ENCODE peak calls at places on chromosomes 1 and 21, in five cellular contexts. A is EL; J is CD8-positive, alpha-beta memory T cell; P is CD4-positive, CD25-positive, alpha-beta regulatory T cell; G is heart left ventricle. B is an unnamed sample.

GRCh38 chr1:41475859-41476567 is 8.5 kb downstream of the EDN2 start:
- DNase-seq in A (peak; percentile 50), J (no peak), P (no peak), G (no peak), B (peak; percentile 62)

GRCh38 chr21:20737227-20737626 is 261.0 kb upstream of the NCAM2 start:
- DNase-seq in A (no peak), J (no peak), P (no peak), G (no peak), B (no peak)

GRCh38 chr1:212368073-212368484 is 46.6 kb downstream of the PACC1 start:
- DNase-seq in A (peak; percentile 77), J (peak; percentile 64), P (peak; percentile 25), G (no peak), B (peak; percentile 86)

GRCh38 chr1:44501022-44501910 is 96.2 kb downstream of the RNF220 start:
- DNase-seq in A (no peak), J (no peak), P (no peak), G (peak; percentile 69), B (no peak)

GRCh38 chr1:179017383-179018326 is 8.0 kb upstream of the FAM20B start:
- DNase-seq in A (peak; percentile 47), J (no peak), P (no peak), G (no peak), B (peak; percentile 61)

GRCh38 chr1:86395771-86396502 is at the start of gene ODF2L:
- DNase-seq in A (peak; percentile 85), J (peak; percentile 93), P (peak; percentile 83), G (peak; percentile 95), B (peak; percentile 77)

GRCh38 chr1:67190942-67191341 is 24.7 kb downstream of the IL23R start:
- DNase-seq in A (no peak), J (no peak), P (no peak), G (no peak), B (no peak)

GRCh38 chr21:15617968-15618367 is 111.8 kb upstream of the USP25 start:
- DNase-seq in A (peak; percentile 86), J (no peak), P (no peak), G (no peak), B (peak; percentile 67)

GRCh38 chr1:21261551-21262281 is 28.5 kb downstream of the ECE1 start:
- DNase-seq in A (peak; percentile 97), J (no peak), P (no peak), G (peak; percentile 80), B (peak; percentile 94)

GRCh38 chr1:67685558-67686271 is 714 bp downstream of the GADD45A start:
- DNase-seq in A (peak; percentile 52), J (peak; percentile 75), P (peak; percentile 55), G (peak; percentile 80), B (peak; percentile 54)

GRCh38 chr1:21896652-21897532 is 40.2 kb downstream of the HSPG2 start:
- DNase-seq in A (no peak), J (no peak), P (no peak), G (peak; percentile 89), B (no peak)

GRCh38 chr1:11485191-11485590 is 6.2 kb downstream of the DISP3 start:
- DNase-seq in A (no peak), J (no peak), P (no peak), G (no peak), B (no peak)

GRCh38 chr1:21944261-21945074 is 7.4 kb upstream of the HSPG2 start:
- DNase-seq in A (no peak), J (no peak), P (no peak), G (no peak), B (no peak)

GRCh38 chr1:192959657-192960186 is 99.4 kb downstream of the UCHL5 start:
- DNase-seq in A (no peak), J (no peak), P (no peak), G (no peak), B (no peak)

GRCh38 chr1:109163549-109163948 is 49.6 kb downstream of the ELAPOR1 start:
- DNase-seq in A (no peak), J (no peak), P (no peak), G (no peak), B (no peak)

GRCh38 chr21:43297411-43297981 is 128.7 kb downstream of the CRYAA start:
- DNase-seq in A (no peak), J (peak; percentile 17), P (no peak), G (peak; percentile 59), B (no peak)

GRCh38 chr1:20725189-20726106 is 7.1 kb downstream of the SH2D5 start:
- DNase-seq in A (peak; percentile 67), J (peak; percentile 39), P (no peak), G (no peak), B (peak; percentile 89)

GRCh38 chr21:26684866-26685265 is 111.8 kb upstream of the CYYR1 start:
- DNase-seq in A (no peak), J (no peak), P (no peak), G (no peak), B (no peak)

GRCh38 chr1:192993426-192994085 is 65.6 kb downstream of the UCHL5 start:
- DNase-seq in A (no peak), J (no peak), P (no peak), G (no peak), B (peak; percentile 27)

GRCh38 chr1:50976890-50977574 is 7.0 kb downstream of the CDKN2C start:
- DNase-seq in A (peak; percentile 76), J (no peak), P (no peak), G (no peak), B (peak; percentile 64)

GRCh38 chr1:231460614-231461013 is 38.5 kb upstream of the EGLN1 start:
- DNase-seq in A (no peak), J (peak; percentile 78), P (peak; percentile 16), G (no peak), B (peak; percentile 6)

GRCh38 chr1:117930173-117930447 is 571 bp downstream of the WDR3 start:
- DNase-seq in A (no peak), J (no peak), P (no peak), G (no peak), B (no peak)

B was measured in fibroblast of mammary gland.